ENCODE peak calls at places on chromosomes 1 and 21, in seven cellular contexts. K is gastrocnemius medialis, M is fibroblast of mammary gland, P is NB4, S is A549, V is AG04450, X is BE2C. L is an unnamed sample.
A peak's percentile ranks its signal among the peaks of the same experiment; 100 is the strongest.

GRCh38 chr1:83761977-83762376 is 237.0 kb downstream of the TTLL7 start:
- DNase-seq in K (no peak), M (no peak), P (no peak), S (no peak), V (no peak), X (no peak), L (no peak)

GRCh38 chr1:79976287-79976686 is 969.8 kb upstream of the ADGRL4 start:
- DNase-seq in K (no peak), M (peak; percentile 16), P (no peak), S (no peak), V (no peak), X (no peak), L (no peak)

GRCh38 chr1:77282187-77282865 is 507 bp downstream of the AK5 start:
- DNase-seq in K (no peak), M (peak; percentile 23), P (no peak), S (peak; percentile 35), V (no peak), X (peak; percentile 43), L (no peak)

GRCh38 chr1:178538192-178538916 is 25.4 kb downstream of the TEX35 start:
- DNase-seq in K (no peak), M (peak; percentile 90), P (no peak), S (no peak), V (no peak), X (no peak), L (no peak)

GRCh38 chr1:245969274-245969673 is 537.8 kb downstream of the SMYD3 start:
- DNase-seq in K (no peak), M (peak; percentile 95), P (no peak), S (no peak), V (peak; percentile 79), X (no peak), L (no peak)

GRCh38 chr1:92951141-92951582 is 10.1 kb downstream of the DIPK1A start:
- DNase-seq in K (no peak), M (peak; percentile 87), P (peak; percentile 42), S (peak; percentile 31), V (no peak), X (no peak), L (peak; percentile 85)

GRCh38 chr1:21383785-21384401 is 56.0 kb upstream of the NBPF3 start:
- DNase-seq in K (no peak), M (no peak), P (no peak), S (no peak), V (no peak), X (no peak), L (peak; percentile 20)

GRCh38 chr1:156894711-156895407 is 1.3 kb downstream of the PEAR1 start:
- DNase-seq in K (peak; percentile 48), M (peak; percentile 45), P (no peak), S (no peak), V (no peak), X (peak; percentile 65), L (no peak)

GRCh38 chr1:39177641-39178040 is 26.9 kb upstream of the MACF1 start:
- DNase-seq in K (no peak), M (no peak), P (no peak), S (no peak), V (no peak), X (no peak), L (no peak)

GRCh38 chr1:152023221-152023620 is 13.6 kb downstream of the S100A11 start:
- DNase-seq in K (no peak), M (no peak), P (no peak), S (no peak), V (no peak), X (no peak), L (no peak)

GRCh38 chr1:154943649-154944421 is 7.3 kb upstream of the PMVK start:
- DNase-seq in K (no peak), M (no peak), P (peak; percentile 84), S (peak; percentile 70), V (no peak), X (peak; percentile 66), L (peak; percentile 71)

GRCh38 chr1:244137725-244138124 is 86.6 kb downstream of the ZBTB18 start:
- DNase-seq in K (no peak), M (no peak), P (no peak), S (no peak), V (no peak), X (no peak), L (no peak)

GRCh38 chr1:204409878-204410763 is 1.5 kb downstream of the PPP1R15B start:
- DNase-seq in K (no peak), M (no peak), P (no peak), S (no peak), V (no peak), X (no peak), L (no peak)

GRCh38 chr1:42682739-42683529 is 716 bp downstream of the YBX1 start:
- DNase-seq in K (peak; percentile 64), M (peak; percentile 68), P (peak; percentile 84), S (peak; percentile 20), V (peak; percentile 36), X (peak; percentile 59), L (peak; percentile 88)

GRCh38 chr1:248622491-248623106 is 12.3 kb downstream of the OR2T11 start:
- DNase-seq in K (no peak), M (peak; percentile 22), P (peak; percentile 75), S (peak; percentile 44), V (no peak), X (no peak), L (peak; percentile 82)

GRCh38 chr1:70495370-70495769 is 84.3 kb downstream of the CTH start:
- DNase-seq in K (no peak), M (no peak), P (no peak), S (no peak), V (no peak), X (no peak), L (no peak)

GRCh38 chr1:77170687-77171086 is 48.5 kb downstream of the PIGK start:
- DNase-seq in K (no peak), M (peak; percentile 95), P (no peak), S (no peak), V (peak; percentile 24), X (no peak), L (no peak)

GRCh38 chr1:28592314-28593071 is 428 bp downstream of the RAB42 start:
- DNase-seq in K (no peak), M (no peak), P (no peak), S (no peak), V (no peak), X (no peak), L (no peak)

GRCh38 chr1:206770531-206771352 is at the start of gene IL19:
- DNase-seq in K (peak; percentile 33), M (peak; percentile 53), P (peak; percentile 86), S (no peak), V (no peak), X (no peak), L (peak; percentile 90)

GRCh38 chr1:87117761-87118160 is 203.3 kb downstream of the HS2ST1 start:
- DNase-seq in K (no peak), M (peak; percentile 40), P (no peak), S (no peak), V (no peak), X (no peak), L (no peak)

GRCh38 chr1:39562886-39563285 is 13.7 kb downstream of the PABPC4 start:
- DNase-seq in K (no peak), M (no peak), P (no peak), S (no peak), V (no peak), X (no peak), L (no peak)

GRCh38 chr21:15638856-15639549 is 90.8 kb upstream of the USP25 start:
- DNase-seq in K (no peak), M (no peak), P (no peak), S (no peak), V (no peak), X (no peak), L (no peak)

DNA sequence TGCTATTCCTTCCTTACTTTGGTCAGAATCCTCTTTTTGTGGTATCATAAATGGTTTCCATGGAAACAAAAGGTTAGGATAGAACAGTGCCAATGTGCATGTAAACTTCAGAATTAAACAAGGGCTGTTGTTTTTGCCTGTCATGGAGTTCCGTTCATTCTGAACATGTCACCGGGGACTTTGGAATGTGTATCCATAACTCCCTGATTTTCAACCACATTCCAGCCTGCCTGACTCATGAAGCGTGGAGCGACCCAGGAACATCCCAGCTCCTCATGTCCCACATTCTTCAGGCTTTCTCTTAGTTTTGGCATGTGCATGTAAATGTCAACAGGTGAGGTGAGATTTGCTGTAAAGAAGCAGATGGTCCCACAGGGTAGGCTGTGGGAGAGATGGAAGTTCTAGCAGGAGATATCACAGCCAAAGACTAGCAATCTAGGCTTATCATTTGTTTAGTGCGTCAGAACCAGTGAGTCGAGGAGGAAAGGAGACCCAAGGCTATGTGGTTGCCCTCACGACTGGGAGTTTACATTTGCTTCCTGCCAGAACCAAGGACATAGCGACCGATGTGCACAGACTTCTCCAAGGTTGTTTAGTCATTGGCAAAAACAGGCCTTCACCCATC is 23.0 kb upstream of the DNAJC11 start:
- DNase-seq in K (no peak), M (peak; percentile 28), P (no peak), S (peak; percentile 54), V (peak; percentile 67), X (no peak), L (no peak)
- H3K4me3 ChIP-seq in K (no peak overlapping the region), M (no peak overlapping the region), P (no peak overlapping the region), S (no peak overlapping the region), V (no peak overlapping the region), X (no peak overlapping the region), L (no peak overlapping the region)

GRCh38 chr1:230581446-230582079 is 60.7 kb upstream of the COG2 start:
- DNase-seq in K (no peak), M (no peak), P (peak; percentile 88), S (peak; percentile 18), V (no peak), X (peak; percentile 14), L (peak; percentile 4)
- TF ChIP-seq CTCF in K (no peak), M (no peak), P (peak; percentile 70), S (peak; percentile 21), V (no peak), X (peak; percentile 40), L (peak; percentile 13)

DNA sequence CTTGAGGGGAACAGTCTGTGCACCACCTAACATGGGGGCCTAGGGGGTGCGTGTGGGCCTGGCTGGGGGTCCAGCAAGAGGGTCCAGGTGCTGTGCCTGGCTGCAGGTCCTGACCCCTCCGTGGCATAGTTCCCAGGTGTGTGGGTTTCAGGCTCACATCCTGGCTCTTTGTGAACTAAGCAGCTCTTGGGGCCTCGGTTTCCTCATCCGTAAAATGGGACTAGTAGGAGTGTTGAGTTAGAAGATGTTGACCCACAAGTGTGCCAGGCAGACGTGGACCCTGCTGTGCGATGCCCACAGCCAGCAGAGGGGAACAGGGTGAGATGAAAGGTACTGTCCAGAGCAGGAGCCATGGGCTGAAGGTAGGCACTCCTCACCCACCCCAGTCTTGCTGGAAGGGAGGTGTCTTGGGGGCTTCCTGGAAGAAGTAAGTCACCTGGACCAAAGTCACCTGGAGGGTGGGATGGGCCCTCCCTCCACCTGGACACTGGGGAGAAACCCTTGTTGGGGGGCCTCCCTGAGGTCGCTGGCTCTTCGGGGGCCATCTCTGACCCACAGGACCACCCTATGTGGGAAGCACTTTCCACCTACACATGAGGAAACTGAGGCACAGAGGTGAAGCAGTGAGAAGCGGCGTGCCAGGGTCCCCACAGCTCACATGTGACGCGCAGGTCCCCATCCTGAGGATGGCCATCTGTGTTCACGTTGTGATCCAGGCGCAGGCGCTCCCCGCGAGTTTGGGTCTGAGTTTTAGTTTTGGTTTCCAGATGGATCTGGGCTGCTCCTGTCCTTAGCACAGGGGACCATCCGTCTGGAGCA is 1.4 kb downstream of the ARHGEF16 start:
- DNase-seq in K (no peak), M (no peak), P (no peak), S (no peak), V (no peak), X (peak; percentile 1), L (no peak)
- H3K4me3 ChIP-seq in K (no peak overlapping the region), M (no peak overlapping the region), P (no peak overlapping the region), S (no peak overlapping the region), V (no peak overlapping the region), X (no peak overlapping the region), L (no peak overlapping the region)

DNA sequence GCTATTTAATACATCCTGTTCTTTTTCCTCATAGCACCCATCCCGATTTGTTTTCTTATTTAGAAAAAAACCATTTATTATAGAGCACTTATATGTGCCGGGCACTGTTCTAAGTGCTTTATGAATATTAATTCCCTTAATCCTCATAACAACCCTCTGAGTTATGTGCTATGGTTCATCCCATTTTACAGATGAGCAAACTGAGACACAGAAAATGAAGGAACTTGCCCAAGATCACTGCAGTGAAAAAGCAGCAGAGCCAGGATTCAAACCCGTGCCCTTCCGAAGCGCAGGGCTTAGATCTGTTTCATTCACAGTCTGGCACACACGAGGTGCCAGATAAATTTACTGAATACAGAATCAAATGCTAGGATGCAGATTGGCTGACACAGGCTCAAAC is 85.1 kb upstream of the ZC3H12A start:
- DNase-seq in K (no peak), M (no peak), P (no peak), S (no peak), V (no peak), X (no peak), L (no peak)
- TF ChIP-seq CTCF in K (no peak), M (no peak), P (no peak), S (no peak), V (no peak), X (no peak), L (no peak)

L was measured in GM12865.